ENCODE peak calls at places on chromosome 20, in nine cellular contexts. One of them, this sample, is unnamed.

GRCh38 chr20:46592580-46593362 is 42.3 kb upstream of the OCSTAMP start:
- DNase-seq in GM03348: no peak
- DNase-seq in A549: no peak
- DNase-seq in activated CD4-positive, CD25-positive, alpha-beta regulatory T cell: no peak
- DNase-seq in right atrium auricular region: no peak
- DNase-seq in endothelial cell: no peak
- DNase-seq in MM.1S: no peak
- DNase-seq in AG20443: no peak
- DNase-seq in T-helper 2 cell: peak
- DNase-seq in this sample: peak

GRCh38 chr20:1020614-1021013 is 18.5 kb upstream of the RSPO4 start:
- DNase-seq in GM03348: no peak
- DNase-seq in A549: no peak
- DNase-seq in activated CD4-positive, CD25-positive, alpha-beta regulatory T cell: no peak
- DNase-seq in right atrium auricular region: no peak
- DNase-seq in endothelial cell: no peak
- DNase-seq in MM.1S: no peak
- DNase-seq in AG20443: no peak
- DNase-seq in T-helper 2 cell: no peak
- DNase-seq in this sample: no peak

GRCh38 chr20:20546402-20546801 is 166.0 kb downstream of the RALGAPA2 start:
- DNase-seq in GM03348: no peak
- DNase-seq in A549: no peak
- DNase-seq in activated CD4-positive, CD25-positive, alpha-beta regulatory T cell: no peak
- DNase-seq in right atrium auricular region: no peak
- DNase-seq in endothelial cell: no peak
- DNase-seq in MM.1S: no peak
- DNase-seq in AG20443: no peak
- DNase-seq in T-helper 2 cell: no peak
- DNase-seq in this sample: no peak

GRCh38 chr20:17648782-17649730 is 33.0 kb downstream of the RRBP1 start:
- DNase-seq in GM03348: peak
- DNase-seq in A549: peak
- DNase-seq in activated CD4-positive, CD25-positive, alpha-beta regulatory T cell: no peak
- DNase-seq in right atrium auricular region: no peak
- DNase-seq in endothelial cell: peak
- DNase-seq in MM.1S: no peak
- DNase-seq in AG20443: no peak
- DNase-seq in T-helper 2 cell: peak
- DNase-seq in this sample: peak

GRCh38 chr20:34260208-34260942 is 19.2 kb downstream of the ASIP start:
- DNase-seq in GM03348: no peak
- DNase-seq in A549: no peak
- DNase-seq in activated CD4-positive, CD25-positive, alpha-beta regulatory T cell: no peak
- DNase-seq in right atrium auricular region: no peak
- DNase-seq in endothelial cell: no peak
- DNase-seq in MM.1S: no peak
- DNase-seq in AG20443: no peak
- DNase-seq in T-helper 2 cell: no peak
- DNase-seq in this sample: no peak

GRCh38 chr20:40489886-40490285 is 199.2 kb downstream of the MAFB start:
- DNase-seq in GM03348: peak
- DNase-seq in A549: no peak
- DNase-seq in activated CD4-positive, CD25-positive, alpha-beta regulatory T cell: no peak
- DNase-seq in right atrium auricular region: no peak
- DNase-seq in endothelial cell: no peak
- DNase-seq in MM.1S: no peak
- DNase-seq in AG20443: peak
- DNase-seq in T-helper 2 cell: no peak
- DNase-seq in this sample: no peak

GRCh38 chr20:52420805-52421204 is 229.2 kb upstream of the ZFP64 start:
- DNase-seq in GM03348: peak
- DNase-seq in A549: no peak
- DNase-seq in activated CD4-positive, CD25-positive, alpha-beta regulatory T cell: no peak
- DNase-seq in right atrium auricular region: no peak
- DNase-seq in endothelial cell: no peak
- DNase-seq in MM.1S: no peak
- DNase-seq in AG20443: peak
- DNase-seq in T-helper 2 cell: no peak
- DNase-seq in this sample: no peak

GRCh38 chr20:36950432-36951197 is 893 bp downstream of the SAMHD1 start:
- DNase-seq in GM03348: peak
- DNase-seq in A549: peak
- DNase-seq in activated CD4-positive, CD25-positive, alpha-beta regulatory T cell: no peak
- DNase-seq in right atrium auricular region: no peak
- DNase-seq in endothelial cell: peak
- DNase-seq in MM.1S: peak
- DNase-seq in AG20443: peak
- DNase-seq in T-helper 2 cell: peak
- DNase-seq in this sample: peak

GRCh38 chr20:1005452-1006027 is 3.4 kb upstream of the RSPO4 start:
- DNase-seq in GM03348: no peak
- DNase-seq in A549: peak
- DNase-seq in activated CD4-positive, CD25-positive, alpha-beta regulatory T cell: no peak
- DNase-seq in right atrium auricular region: no peak
- DNase-seq in endothelial cell: peak
- DNase-seq in MM.1S: peak
- DNase-seq in AG20443: peak
- DNase-seq in T-helper 2 cell: peak
- DNase-seq in this sample: peak

This sample was measured in mucosa of descending colon.